ENCODE peak calls at places on chromosome 16, in eight cellular contexts. J, U, Z, C, N, W, F and V are unnamed samples. For H3K4me1, the result is how much of the 10 kb centered on the place peaks cover.

GRCh38 chr16:68450741-68451140 is 2.4 kb upstream of the SMPD3 start:
- DNase-seq in W (no peak), N (no peak), C (no peak), F (no peak), J (no peak), Z (no peak), U (no peak), V (no peak)

GRCh38 chr16:76195648-76196047 is 81.6 kb upstream of the CNTNAP4 start:
- DNase-seq in W (no peak), C (no peak), Z (no peak), F (no peak), N (no peak), U (no peak), J (no peak), V (no peak)

GRCh38 chr16:746637-747036 is 5.8 kb upstream of the CIAO3 start:
- DNase-seq in Z (no peak), U (no peak), N (no peak), C (no peak), W (no peak), J (no peak), F (no peak), V (no peak)

GRCh38 chr16:25108054-25108453 is 3.5 kb upstream of the LCMT1 start:
- DNase-seq in Z (peak), W (no peak), N (no peak), U (no peak), C (no peak), J (no peak), F (no peak), V (no peak)

GRCh38 chr16:86669937-86670772 is 91.8 kb downstream of the FOXL1 start:
- DNase-seq in W (no peak), N (no peak), U (no peak), Z (no peak), C (no peak), J (peak), F (peak), V (no peak)

GRCh38 chr16:86044241-86044671 is 145.3 kb downstream of the IRF8 start:
- DNase-seq in Z (peak), J (peak), N (peak), W (no peak), C (peak), U (peak), F (peak), V (no peak)

GRCh38 chr16:89711601-89712475 is 8.9 kb downstream of the VPS9D1 start:
- DNase-seq in W (no peak), C (peak), F (no peak), Z (peak), U (no peak), N (peak), J (no peak), V (no peak)

GRCh38 chr16:29675811-29676643 is 3.0 kb upstream of the QPRT start:
- DNase-seq in J (no peak), C (peak), Z (peak), F (no peak), W (no peak), N (peak), U (no peak), V (no peak)

GRCh38 chr16:80924372-80924978 is 82.2 kb downstream of the CMC2 start:
- DNase-seq in W (no peak), F (no peak), C (peak), N (peak), Z (peak), U (peak), J (peak), V (no peak)

GRCh38 chr16:21524068-21524751 is 75.2 kb upstream of the METTL9 start:
- DNase-seq in N (no peak), Z (peak), J (no peak), C (no peak), F (peak), U (no peak), W (no peak), V (no peak)

GRCh38 chr16:57805176-57805575 is 2.9 kb upstream of the KIFC3 start:
- DNase-seq in Z (no peak), J (no peak), W (no peak), N (no peak), F (no peak), U (no peak), C (no peak), V (no peak)
- H3K4me1 ChIP-seq in Z (under half), J (under half), W (under half), N (under half), F (under half), U (under half), C (half or more), V (half or more)

GRCh38 chr16:11104168-11105037 is 151.6 kb downstream of the SOCS1 start:
- DNase-seq in F (no peak), J (no peak), U (no peak), N (no peak), Z (no peak), W (no peak), C (no peak), V (no peak)
- H3K4me3 ChIP-seq in F (no peak), J (no peak), U (no peak), N (no peak), Z (no peak), W (peak), C (no peak), V (no peak)

GRCh38 chr16:88640039-88640495 is 1.7 kb downstream of the IL17C start:
- DNase-seq in N (no peak), J (no peak), C (no peak), W (no peak), F (no peak), Z (no peak), U (no peak), V (no peak)
- H3K27ac ChIP-seq in N (no peak), J (no peak), C (no peak), W (no peak), F (no peak), Z (no peak), U (no peak), V (no peak)

DNA sequence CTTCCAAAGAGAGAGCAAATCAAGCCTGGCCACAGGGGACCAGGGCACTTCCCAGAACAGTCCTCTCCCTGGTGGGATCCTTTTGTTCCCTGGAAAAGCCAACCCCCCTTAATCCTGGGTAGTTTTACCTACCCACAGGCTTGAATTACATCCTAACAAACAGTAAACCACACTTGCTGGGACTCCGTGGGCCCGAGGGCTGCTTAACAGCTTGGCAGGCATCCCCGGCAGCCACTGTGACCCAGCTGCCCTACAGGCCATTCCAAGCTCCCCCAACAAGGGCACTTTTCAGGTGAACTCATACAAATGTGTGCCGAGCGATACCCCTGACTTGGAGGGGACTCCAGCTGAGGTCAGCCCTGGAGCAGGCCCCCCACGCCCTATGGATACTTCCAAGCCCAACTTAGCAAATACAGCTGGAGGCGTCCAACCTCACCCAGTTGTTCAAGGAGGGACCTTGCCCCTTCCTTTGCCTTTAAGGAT is 26.4 kb downstream of the ADCY9 start:
- DNase-seq in C (no peak), W (no peak), J (no peak), Z (no peak), F (no peak), U (no peak), N (no peak), V (no peak)
- H3K4me1 ChIP-seq in C (half or more), W (under half), J (under half), Z (under half), F (under half), U (under half), N (under half), V (half or more)

GRCh38 chr16:8948831-8949230 is 14.9 kb downstream of the USP7 start:
- DNase-seq in F (no peak), W (no peak), U (no peak), C (no peak), J (no peak), N (no peak), Z (no peak), V (no peak)

GRCh38 chr16:8948069-8948593 is 15.6 kb downstream of the USP7 start:
- DNase-seq in N (no peak), J (no peak), F (no peak), C (no peak), W (no peak), U (no peak), Z (no peak), V (no peak)

GRCh38 chr16:8945626-8946296 is 17.9 kb downstream of the USP7 start:
- DNase-seq in W (no peak), F (no peak), U (no peak), J (no peak), Z (no peak), C (no peak), N (no peak), V (no peak)

GRCh38 chr16:8944113-8944765 is 19.5 kb downstream of the USP7 start:
- DNase-seq in F (no peak), U (no peak), C (no peak), Z (peak), N (no peak), W (no peak), J (no peak), V (no peak)

DNA sequence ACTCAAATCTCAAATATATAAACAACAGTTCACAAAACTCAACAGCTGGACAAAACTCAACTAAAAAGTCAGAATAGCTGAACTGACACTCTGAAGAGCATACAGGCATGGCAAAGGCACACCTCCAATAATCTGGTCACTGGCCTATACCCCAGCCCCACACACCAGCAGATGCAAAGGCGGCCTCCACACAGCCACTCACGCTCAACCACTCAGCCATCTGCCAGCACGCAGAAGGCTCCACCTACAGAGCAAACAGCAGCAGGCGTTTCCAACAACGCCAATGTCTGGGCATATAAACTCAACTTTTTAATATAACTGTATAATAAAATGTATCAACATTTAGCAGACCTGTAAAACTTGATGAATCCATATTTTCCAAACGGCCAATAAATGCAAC is 17.2 kb downstream of the USP7 start:
- DNase-seq in Z (peak), W (no peak), C (no peak), F (no peak), U (no peak), J (no peak), N (no peak), V (no peak)
- H3K4me3 ChIP-seq in Z (no peak), W (no peak), C (no peak), F (no peak), U (no peak), J (no peak), N (no peak), V (no peak)

GRCh38 chr16:1996175-1996574 is 6.4 kb downstream of the SYNGR3 start:
- DNase-seq in N (no peak), W (no peak), C (no peak), J (no peak), U (no peak), F (no peak), Z (no peak), V (no peak)

GRCh38 chr16:1998852-1999801 is 9.4 kb downstream of the SYNGR3 start:
- DNase-seq in F (no peak), U (no peak), W (no peak), N (no peak), J (no peak), C (no peak), Z (no peak), V (no peak)

GRCh38 chr16:1998360-1998835 is 8.6 kb downstream of the SYNGR3 start:
- DNase-seq in F (no peak), J (no peak), W (no peak), Z (no peak), C (no peak), N (no peak), U (no peak), V (no peak)

GRCh38 chr16:1999866-2000514 is 9.6 kb downstream of the ZNF598 start:
- DNase-seq in W (no peak), F (no peak), U (no peak), J (no peak), C (no peak), N (no peak), Z (no peak), V (no peak)

DNA sequence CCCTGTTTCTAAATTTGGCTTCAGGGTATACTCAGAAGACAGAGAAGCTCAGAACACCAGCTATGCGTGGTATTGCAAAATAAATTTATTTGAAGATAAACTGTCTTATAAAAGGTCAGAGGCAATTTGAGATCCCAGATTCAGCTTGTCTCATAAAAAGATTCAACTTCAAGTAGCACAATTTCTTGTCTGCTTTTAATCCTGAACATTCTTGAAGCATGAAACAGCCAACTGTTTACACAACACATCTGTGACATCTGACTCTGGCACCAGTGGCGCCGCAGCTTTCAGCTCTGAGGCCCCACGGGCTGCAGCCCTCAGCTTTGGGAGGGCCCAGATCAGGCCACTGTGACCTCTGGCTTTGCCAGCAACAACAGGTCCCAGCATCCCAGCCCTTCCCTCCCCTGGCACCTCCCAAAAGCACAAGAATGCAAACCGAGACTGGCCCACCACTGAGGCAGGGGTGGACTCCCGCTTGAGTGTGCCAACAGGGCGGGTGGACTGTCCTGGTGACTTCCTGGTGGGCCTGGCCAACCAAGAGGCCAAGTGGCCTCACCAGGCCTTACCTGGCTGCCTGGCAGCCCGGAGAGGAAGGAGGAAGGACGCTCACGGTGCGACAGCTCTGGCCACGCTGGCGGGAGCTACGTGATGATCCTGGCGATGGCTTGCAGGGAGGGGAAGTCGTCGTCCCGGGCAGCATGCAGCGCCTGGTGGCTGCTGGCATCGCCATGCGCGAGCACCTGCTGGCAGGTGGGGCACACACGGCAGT is 8.0 kb downstream of the SYNGR3 start:
- DNase-seq in W (no peak), F (no peak), C (no peak), J (no peak), N (no peak), U (no peak), Z (no peak), V (no peak)
- H3K27ac ChIP-seq in W (no peak), F (no peak), C (peak), J (no peak), N (no peak), U (no peak), Z (no peak), V (peak)